ENCODE peak calls at places on chromosomes 2 and 18, in five cellular contexts. Y is stimulated activated naive B cell treated with anti-CD40 and anti-IgM and Interleukin-4, amounts not matched to agents 10 μg/mL and 1 μg/mL and 100 μg/mL, for 72 hours; I is mesendoderm; Q is tibial artery; J is activated T-helper 1 cell treated with Interleukin-2 at 50 U/mL for 16 hours. X is an unnamed sample.

GRCh38 chr18:35267809-35268208 is 22.2 kb downstream of the ZSCAN30 start:
- DNase-seq in J (no peak), Q (no peak), Y (no peak), I (no peak), X (peak; percentile 51)

GRCh38 chr2:198066597-198066996 is 262.2 kb downstream of the PLCL1 start:
- DNase-seq in Q (no peak), I (no peak), J (no peak), Y (no peak), X (no peak)

GRCh38 chr2:128314026-128314347 is 4.7 kb downstream of the HS6ST1 start:
- DNase-seq in J (no peak), I (no peak), Q (no peak), Y (no peak), X (no peak)

GRCh38 chr2:145860083-145860482 is 1340.2 kb upstream of the ZEB2 start:
- DNase-seq in I (no peak), J (no peak), Y (no peak), Q (no peak), X (no peak)

GRCh38 chr2:212843409-212844199 is 305.0 kb upstream of the ERBB4 start:
- DNase-seq in I (no peak), Q (no peak), J (no peak), Y (no peak), X (no peak)

GRCh38 chr2:8154270-8154669 is 527.6 kb upstream of the ID2 start:
- DNase-seq in Y (no peak), J (no peak), I (no peak), Q (no peak), X (no peak)

GRCh38 chr2:151638188-151638933 is 95.9 kb downstream of the NEB start:
- DNase-seq in Y (no peak), Q (no peak), I (no peak), J (no peak), X (no peak)

GRCh38 chr2:85990084-85990483 is 101.3 kb upstream of the ST3GAL5 start:
- DNase-seq in Y (no peak), Q (no peak), J (no peak), I (peak; percentile 69), X (no peak)

GRCh38 chr18:40159141-40160017 is 1795.7 kb upstream of the PIK3C3 start:
- DNase-seq in I (peak; percentile 52), J (no peak), Y (no peak), Q (no peak), X (no peak)

GRCh38 chr18:79544386-79544963 is 135.1 kb upstream of the CTDP1 start:
- DNase-seq in Q (no peak), J (no peak), I (no peak), Y (no peak), X (peak; percentile 7)

GRCh38 chr2:123419976-123420375 is 605.1 kb upstream of the CNTNAP5 start:
- DNase-seq in Y (no peak), Q (no peak), J (no peak), I (no peak), X (no peak)

GRCh38 chr18:23890589-23890988 is 124.0 kb upstream of the TTC39C start:
- DNase-seq in J (no peak), I (no peak), Y (no peak), Q (no peak), X (no peak)